ENCODE peak calls at places on chromosomes 4 and X, in six cellular contexts. P, U, W, E, M and Z are unnamed samples.

GRCh38 chr4:72136429-72136828 is 104.6 kb downstream of the NPFFR2 start:
- DNase-seq in P (no peak), U (no peak), W (no peak), M (no peak), E (no peak), Z (no peak)

GRCh38 chr4:35559559-35560365 is 684.6 kb downstream of the ARAP2 start:
- DNase-seq in U (no peak), M (peak; percentile 58), W (no peak), P (no peak), E (no peak), Z (no peak)

GRCh38 chr4:82017680-82018079 is 356.1 kb downstream of the HNRNPD start:
- DNase-seq in E (peak; percentile 32), M (no peak), P (no peak), W (no peak), U (no peak), Z (no peak)

GRCh38 chr4:75916091-75916661 is 13.9 kb upstream of the PPEF2 start:
- DNase-seq in P (no peak), M (no peak), E (peak; percentile 89), W (no peak), U (no peak), Z (no peak)

GRCh38 chr4:38109896-38110295 is 149.7 kb downstream of the PTTG2 start:
- DNase-seq in P (no peak), E (no peak), M (no peak), U (peak; percentile 57), W (no peak), Z (no peak)

GRCh38 chr4:140372607-140373327 is 679 bp upstream of the SCOC start:
- DNase-seq in E (peak; percentile 13), U (no peak), M (no peak), P (peak; percentile 9), W (no peak), Z (no peak)

GRCh38 chr4:8289151-8289750 is 19.7 kb downstream of the HTRA3 start:
- DNase-seq in U (no peak), P (no peak), W (peak; percentile 39), M (peak; percentile 52), E (no peak), Z (no peak)

GRCh38 chrX:29870608-29871007 is 344.8 kb upstream of the MAGEB2 start:
- DNase-seq in E (no peak), P (no peak), M (no peak), W (no peak), U (no peak), Z (no peak)

GRCh38 chrX:110139172-110139571 is 136.3 kb downstream of the TMEM164 start:
- DNase-seq in U (no peak), E (no peak), W (no peak), M (no peak), P (no peak), Z (no peak)

GRCh38 chrX:13180807-13181206 is 136.4 kb upstream of the FAM9C start:
- DNase-seq in P (no peak), M (no peak), W (no peak), U (no peak), E (peak; percentile 49), Z (no peak)

GRCh38 chrX:40177942-40178715 is 80.4 kb upstream of the BCOR start:
- DNase-seq in E (no peak), W (no peak), M (no peak), P (no peak), U (no peak), Z (no peak)

GRCh38 chrX:48493890-48494364 is 14.9 kb upstream of the PORCN start:
- DNase-seq in E (peak; percentile 38), M (no peak), U (peak; percentile 47), W (no peak), P (no peak), Z (no peak)

GRCh38 chrX:109954333-109954732 is 48.6 kb upstream of the TMEM164 start:
- DNase-seq in M (no peak), P (no peak), E (no peak), U (no peak), W (no peak), Z (no peak)

GRCh38 chr4:81237791-81238190 is 22.8 kb upstream of the PRKG2 start:
- DNase-seq in U (no peak), W (no peak), M (no peak), P (no peak), E (no peak), Z (no peak)

GRCh38 chr4:85913925-85914694 is 439.2 kb downstream of the ARHGAP24 start:
- DNase-seq in E (no peak), W (no peak), M (no peak), P (no peak), U (no peak), Z (no peak)

GRCh38 chrX:53317365-53318069 is 36.1 kb upstream of the IQSEC2 start:
- DNase-seq in E (peak; percentile 43), U (peak; percentile 76), W (peak; percentile 68), M (peak; percentile 80), P (peak; percentile 54), Z (peak; percentile 75)

GRCh38 chrX:109782994-109783711 is 50.1 kb upstream of the ACSL4 start:
- DNase-seq in E (peak; percentile 45), P (no peak), W (no peak), M (no peak), U (no peak), Z (no peak)

GRCh38 chr4:118927976-118928375 is 39.3 kb downstream of the SYNPO2 start:
- DNase-seq in W (peak; percentile 87), E (no peak), M (peak; percentile 81), P (no peak), U (peak; percentile 28), Z (peak; percentile 75)

GRCh38 chr4:102836596-102836995 is 9.2 kb upstream of the UBE2D3 start:
- DNase-seq in U (no peak), W (no peak), E (no peak), M (no peak), P (no peak), Z (no peak)

GRCh38 chr4:24805036-24805435 is 9.7 kb downstream of the SOD3 start:
- DNase-seq in P (no peak), U (peak; percentile 53), M (no peak), E (no peak), W (no peak), Z (no peak)

GRCh38 chrX:154372612-154373022 is 1.8 kb downstream of the FLNA start:
- DNase-seq in M (no peak), U (no peak), W (no peak), E (peak; percentile 65), P (no peak), Z (no peak)

GRCh38 chr4:16411691-16412090 is 185.4 kb upstream of the TAPT1 start:
- DNase-seq in W (no peak), E (no peak), M (no peak), P (no peak), U (no peak), Z (no peak)

GRCh38 chr4:52864816-52865215 is 2.7 kb downstream of the RASL11B start:
- DNase-seq in M (no peak), W (no peak), U (peak; percentile 39), P (no peak), E (peak; percentile 35), Z (no peak)

GRCh38 chrX:102768984-102769761 is 48.6 kb downstream of the GPRASP3 start:
- DNase-seq in P (peak; percentile 64), M (peak; percentile 86), E (peak; percentile 88), U (peak; percentile 85), W (peak; percentile 76), Z (peak; percentile 59)

GRCh38 chr4:182190306-182190705 is 52.9 kb upstream of the TENM3 start:
- DNase-seq in E (no peak), M (no peak), W (no peak), U (no peak), P (no peak), Z (no peak)

GRCh38 chr4:182810103-182810605 is 107.0 kb downstream of the DCTD start:
- DNase-seq in U (no peak), P (no peak), M (no peak), W (no peak), E (no peak), Z (no peak)

GRCh38 chr4:80215449-80216052 is 18.2 kb downstream of the PRDM8 start:
- DNase-seq in M (no peak), P (no peak), W (no peak), U (no peak), E (peak; percentile 64), Z (no peak)

GRCh38 chr4:122652379-122652778 is 31.5 kb upstream of the IL21 start:
- DNase-seq in P (peak; percentile 5), M (peak; percentile 61), U (no peak), W (no peak), E (peak; percentile 81), Z (no peak)

GRCh38 chrX:54920610-54921426 is at the start of gene TRO:
- DNase-seq in W (no peak), U (no peak), P (peak; percentile 0), M (no peak), E (peak; percentile 10), Z (no peak)
- H3K27ac ChIP-seq in W (peak within 1 kb of the TSS; percentile 59), U (no peak within 1 kb of the TSS), P (no peak within 1 kb of the TSS), M (peak within 1 kb of the TSS; percentile 31), E (peak within 1 kb of the TSS; percentile 49), Z (peak within 1 kb of the TSS; percentile 62)

DNA sequence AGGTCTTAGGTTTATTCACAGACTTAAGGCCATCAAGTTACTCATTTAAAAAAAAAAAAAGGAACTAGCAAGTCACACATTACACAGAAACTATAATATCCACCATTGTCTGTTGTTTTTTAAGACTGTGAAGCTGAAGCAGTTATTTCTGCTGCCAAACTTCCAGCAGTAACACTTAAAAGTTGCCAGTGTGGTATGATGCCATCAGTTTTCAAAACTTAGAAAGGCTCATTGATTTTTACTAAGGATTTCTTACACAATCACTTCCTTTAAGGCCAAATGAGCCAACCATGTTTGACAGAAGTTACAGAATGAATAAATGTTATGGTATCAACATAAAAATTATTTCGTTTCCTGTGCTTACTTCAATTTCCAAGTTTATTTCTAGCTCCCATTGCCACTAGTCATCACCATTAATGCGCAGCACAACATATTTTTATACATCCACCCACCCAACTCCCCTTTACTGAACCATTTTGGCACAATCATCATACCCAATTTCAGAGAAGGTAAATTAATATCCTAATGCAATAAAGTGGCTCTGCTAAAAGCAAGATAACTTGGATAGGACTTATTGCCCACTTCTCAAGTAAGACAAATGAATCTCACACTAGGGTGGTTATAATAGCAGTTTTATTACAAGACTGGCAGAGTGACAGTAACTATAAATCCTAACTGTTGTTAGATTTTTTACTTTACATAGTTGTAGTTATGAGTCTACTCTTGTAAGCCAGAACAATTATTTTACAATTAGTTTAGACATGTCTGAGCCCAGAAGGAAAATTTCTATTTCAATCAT is 13.1 kb downstream of the PDGFC start:
- DNase-seq in P (no peak), E (no peak), W (no peak), U (no peak), M (no peak), Z (no peak)
- H3K27ac ChIP-seq in P (no peak overlapping the region), E (no peak overlapping the region), W (peak overlapping the region; percentile 15), U (peak overlapping the region; percentile 51), M (peak overlapping the region; percentile 64), Z (no peak overlapping the region)

DNA sequence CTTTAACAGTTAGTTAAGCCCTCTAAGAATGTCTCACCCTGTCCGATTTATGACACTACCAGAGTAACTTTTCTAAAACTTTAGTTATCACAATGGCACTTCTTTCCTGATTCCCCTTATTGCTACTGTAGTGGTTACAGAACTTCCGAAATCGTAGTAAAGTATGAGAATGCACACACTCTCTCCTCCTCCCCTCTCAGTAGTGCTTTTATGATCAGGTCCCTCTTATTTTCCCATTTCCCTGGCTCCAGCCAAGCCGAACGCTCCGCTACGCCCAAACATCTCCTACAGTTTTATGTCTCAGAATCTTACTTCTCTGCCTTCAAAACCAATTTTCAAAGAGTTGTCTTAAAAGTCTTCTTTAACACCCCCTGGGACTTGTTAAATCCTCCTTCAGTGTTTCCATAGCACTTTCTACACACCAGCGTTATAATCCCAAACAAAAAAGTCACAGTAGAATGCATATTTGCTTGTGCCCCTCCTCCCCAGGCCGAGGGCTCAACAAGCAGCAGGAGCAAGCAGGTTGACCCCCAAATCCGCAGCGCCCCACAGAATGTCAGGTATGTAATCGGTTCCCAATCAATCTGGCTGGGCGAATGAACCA is 671 bp downstream of the HPF1 start:
- DNase-seq in M (no peak), P (no peak), U (no peak), W (no peak), E (no peak), Z (no peak)
- H3K27ac ChIP-seq in M (peak overlapping the region; percentile 35), P (peak overlapping the region; percentile 31), U (peak overlapping the region; percentile 71), W (peak overlapping the region; percentile 75), E (no peak overlapping the region), Z (no peak overlapping the region)

GRCh38 chrX:65871671-65872311 is 168.1 kb downstream of the VSIG4 start:
- DNase-seq in M (no peak), W (no peak), U (no peak), E (no peak), P (no peak), Z (no peak)
- H3K27ac ChIP-seq in M (no peak overlapping the region), W (no peak overlapping the region), U (no peak overlapping the region), E (no peak overlapping the region), P (no peak overlapping the region), Z (no peak overlapping the region)